ENCODE peak calls at places on chromosomes 11 and 22, in six cellular contexts. D, C, Z, B, V and L are unnamed samples.

GRCh38 chr11:69297926-69298777 is 4.2 kb downstream of the MYEOV start:
- DNase-seq in D (peak), C (no peak), Z (peak), B (no peak), V (peak), L (peak)

GRCh38 chr11:2462986-2463765 is 18.4 kb downstream of the KCNQ1 start:
- DNase-seq in D (no peak), C (no peak), Z (peak), B (peak), V (peak), L (no peak)

GRCh38 chr22:36334081-36334831 is 53.5 kb downstream of the MYH9 start:
- DNase-seq in D (peak), C (no peak), Z (peak), B (peak), V (peak), L (no peak)

GRCh38 chr11:131386408-131386807 is 16.0 kb downstream of the NTM start:
- DNase-seq in D (no peak), C (no peak), Z (no peak), B (no peak), V (no peak), L (no peak)

GRCh38 chr11:82932564-82932963 is 31.0 kb downstream of the DDIAS start:
- DNase-seq in D (no peak), C (no peak), Z (no peak), B (no peak), V (no peak), L (no peak)

GRCh38 chr11:1050581-1051355 is 14.2 kb upstream of the MUC6 start:
- DNase-seq in D (peak), C (peak), Z (peak), B (peak), V (peak), L (peak)

GRCh38 chr22:31917227-31917921 is 27.0 kb upstream of the YWHAH start:
- DNase-seq in D (no peak), C (no peak), Z (peak), B (peak), V (no peak), L (no peak)

GRCh38 chr22:43529954-43530863 is 118.4 kb downstream of the MPPED1 start:
- DNase-seq in D (no peak), C (no peak), Z (no peak), B (no peak), V (no peak), L (no peak)

GRCh38 chr22:48520888-48521600 is 1306.6 kb downstream of the BRD1 start:
- DNase-seq in D (no peak), C (no peak), Z (no peak), B (peak), V (no peak), L (no peak)

GRCh38 chr11:92477686-92478085 is 253.1 kb downstream of the FAT3 start:
- DNase-seq in D (no peak), C (no peak), Z (no peak), B (no peak), V (no peak), L (no peak)

DNA sequence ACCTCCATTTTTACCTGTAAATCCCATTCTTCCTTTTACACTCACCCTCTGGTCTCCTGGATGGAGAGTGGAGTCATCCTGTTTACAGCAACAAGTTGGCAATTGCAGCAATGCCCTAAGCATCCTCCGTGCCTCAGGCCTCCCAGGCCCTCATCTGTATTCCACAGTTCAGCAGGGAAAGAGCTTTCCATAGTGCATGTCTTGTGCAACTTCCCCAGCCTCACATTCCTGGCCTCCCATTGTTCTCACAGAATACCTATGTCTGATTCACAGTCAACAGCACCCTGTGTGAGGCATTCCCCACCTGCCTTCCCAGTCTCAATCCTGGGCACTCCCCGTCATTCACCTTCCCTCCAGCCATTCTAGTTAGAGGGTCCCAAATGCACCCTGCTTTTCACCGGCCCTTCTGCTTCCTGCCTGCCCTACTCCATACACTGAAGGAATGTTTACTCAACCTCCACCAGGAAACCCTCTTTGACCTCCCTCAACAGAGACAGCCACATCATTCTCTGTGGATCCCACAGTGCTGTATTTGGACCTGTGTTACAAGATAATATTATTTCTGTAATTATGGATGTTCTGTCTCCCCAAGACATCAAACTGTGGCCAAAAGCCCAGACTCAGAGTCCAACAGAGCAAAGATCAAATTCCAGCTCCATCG is 405.7 kb downstream of the BUD13 start:
- DNase-seq in D (peak), C (no peak), Z (no peak), B (no peak), V (no peak), L (no peak)
- TF ChIP-seq EP300 in D (no peak), C (no peak), Z (no peak), B (no peak), V (no peak), L (no peak)

DNA sequence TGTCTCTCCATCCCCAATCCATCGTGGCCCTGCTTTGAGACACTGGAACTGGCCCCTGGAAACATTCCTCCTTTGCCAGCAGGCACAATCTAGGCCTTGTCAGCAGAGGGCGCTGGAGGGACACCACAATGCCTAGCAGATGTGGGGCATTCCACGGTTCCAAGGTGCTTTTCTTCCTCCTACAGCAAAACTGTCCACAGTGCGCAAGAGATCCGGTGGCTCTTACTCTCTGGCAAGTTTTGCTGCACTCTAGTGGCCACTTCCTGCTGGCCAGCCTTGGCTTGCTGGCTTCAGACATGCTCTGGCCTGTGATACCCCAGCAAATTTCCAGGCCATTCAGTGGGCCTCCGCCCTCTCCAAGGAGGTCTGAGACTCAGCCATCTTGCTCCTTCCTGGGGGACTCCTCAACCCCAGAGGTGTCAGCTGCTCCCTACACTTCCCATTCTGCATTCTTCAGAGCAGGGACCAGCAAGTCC is 17.1 kb upstream of the RBM4B start:
- DNase-seq in D (peak), C (peak), Z (peak), B (no peak), V (peak), L (peak)
- TF ChIP-seq POLR2A in D (no peak), C (no peak), Z (no peak), B (no peak), V (no peak), L (no peak)

GRCh38 chr11:93541884-93542752 is 1.1 kb downstream of the SMCO4 start:
- DNase-seq in D (peak), C (peak), Z (peak), B (no peak), V (peak), L (no peak)
- TF ChIP-seq EP300 in D (no peak), C (no peak), Z (no peak), B (no peak), V (no peak), L (peak)

GRCh38 chr11:61860054-61860903 is 31.1 kb downstream of the FADS3 start:
- DNase-seq in D (peak), C (peak), Z (peak), B (no peak), V (peak), L (no peak)

GRCh38 chr11:61863548-61864081 is 27.7 kb downstream of the FADS3 start:
- DNase-seq in D (no peak), C (no peak), Z (no peak), B (no peak), V (no peak), L (no peak)

GRCh38 chr11:61864814-61865775 is 26.2 kb downstream of the FADS3 start:
- DNase-seq in D (no peak), C (no peak), Z (no peak), B (no peak), V (no peak), L (no peak)

GRCh38 chr11:61862714-61863547 is 28.4 kb downstream of the FADS3 start:
- DNase-seq in D (no peak), C (no peak), Z (no peak), B (no peak), V (no peak), L (no peak)

GRCh38 chr11:61861634-61862033 is 29.7 kb downstream of the FADS3 start:
- DNase-seq in D (no peak), C (no peak), Z (no peak), B (no peak), V (no peak), L (no peak)
- TF ChIP-seq POLR2A in D (no peak), C (no peak), Z (no peak), B (no peak), V (no peak), L (no peak)

DNA sequence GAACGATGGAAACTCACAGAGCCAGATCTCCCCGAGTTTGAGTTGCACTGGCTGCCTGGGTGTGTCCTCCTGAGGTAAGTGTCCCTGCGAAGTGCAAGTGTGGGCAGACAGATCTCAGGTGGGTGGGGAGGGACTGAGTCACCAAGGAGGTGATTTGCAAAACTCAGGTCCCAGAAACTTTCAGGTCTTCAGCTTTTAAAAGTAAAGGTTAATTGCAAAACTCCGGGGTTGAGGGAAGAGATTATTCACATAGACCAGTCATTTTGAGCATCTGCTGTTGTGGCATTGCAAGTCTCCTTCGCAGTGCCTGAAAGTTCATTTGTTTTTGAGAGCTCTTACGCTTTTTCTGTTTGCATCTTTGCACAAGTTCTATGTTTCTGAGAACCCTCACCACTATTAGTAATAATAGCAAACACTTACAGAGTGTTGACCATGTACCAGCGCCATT is 7.1 kb downstream of the CD44 start:
- DNase-seq in D (no peak), C (no peak), Z (peak), B (no peak), V (no peak), L (no peak)
- TF ChIP-seq EP300 in D (no peak), C (no peak), Z (no peak), B (no peak), V (no peak), L (no peak)